ENCODE peak calls at places on chromosomes 6 and 20, in nine cellular contexts. Y, R, D, E, S, U, B, C and L are unnamed samples.
A peak's percentile ranks its signal among the peaks of the same experiment; 100 is the strongest.

GRCh38 chr6:1854296-1854695 is 244.6 kb downstream of the FOXC1 start:
- DNase-seq in R (no peak), E (no peak), C (no peak), Y (no peak), B (no peak), U (no peak), D (no peak), S (no peak), L (no peak)

GRCh38 chr6:144064402-144064830 is 31.0 kb downstream of the SF3B5 start:
- DNase-seq in C (peak; percentile 34), U (no peak), E (no peak), S (peak; percentile 79), Y (no peak), B (peak; percentile 76), D (peak; percentile 70), R (peak; percentile 66), L (peak; percentile 71)

GRCh38 chr20:56200456-56200855 is 48.1 kb upstream of the MC3R start:
- DNase-seq in D (no peak), B (no peak), C (no peak), E (no peak), S (no peak), U (peak; percentile 26), R (peak; percentile 1), Y (no peak), L (no peak)

GRCh38 chr6:154404791-154405400 is 48.3 kb upstream of the IPCEF1 start:
- DNase-seq in B (no peak), R (no peak), C (no peak), E (no peak), U (no peak), S (no peak), D (no peak), Y (no peak), L (no peak)

GRCh38 chr6:36350681-36351091 is 14.0 kb upstream of the BNIP5 start:
- DNase-seq in B (no peak), D (no peak), C (peak; percentile 34), U (no peak), S (no peak), R (no peak), E (peak; percentile 78), Y (peak; percentile 9), L (no peak)

GRCh38 chr6:17015144-17015543 is 86.7 kb upstream of the STMND1 start:
- DNase-seq in U (no peak), R (no peak), E (no peak), B (no peak), D (no peak), S (no peak), Y (peak; percentile 77), C (no peak), L (no peak)

GRCh38 chr6:125859691-125860210 is 69.0 kb downstream of the NCOA7 start:
- DNase-seq in C (no peak), S (no peak), Y (no peak), B (no peak), D (no peak), U (no peak), R (no peak), E (no peak), L (no peak)

GRCh38 chr6:142207265-142207877 is 60.3 kb downstream of the VTA1 start:
- DNase-seq in R (peak; percentile 90), B (peak; percentile 51), E (peak; percentile 48), C (peak; percentile 60), U (peak; percentile 26), D (peak; percentile 78), Y (peak; percentile 32), S (peak; percentile 25), L (peak; percentile 33)

GRCh38 chr6:122647765-122648164 is 37.6 kb downstream of the PKIB start:
- DNase-seq in R (no peak), U (no peak), C (no peak), B (no peak), S (no peak), D (no peak), E (no peak), Y (peak; percentile 70), L (no peak)

GRCh38 chr6:54717849-54718455 is 128.6 kb upstream of the FAM83B start:
- DNase-seq in R (peak; percentile 73), E (peak; percentile 57), C (peak; percentile 84), U (peak; percentile 63), D (peak; percentile 67), B (no peak), Y (peak; percentile 81), S (peak; percentile 37), L (peak; percentile 17)

GRCh38 chr6:94548211-94548610 is 1029.1 kb upstream of the MANEA start:
- DNase-seq in B (no peak), S (no peak), U (no peak), D (no peak), Y (no peak), C (no peak), R (no peak), E (no peak), L (no peak)

DNA sequence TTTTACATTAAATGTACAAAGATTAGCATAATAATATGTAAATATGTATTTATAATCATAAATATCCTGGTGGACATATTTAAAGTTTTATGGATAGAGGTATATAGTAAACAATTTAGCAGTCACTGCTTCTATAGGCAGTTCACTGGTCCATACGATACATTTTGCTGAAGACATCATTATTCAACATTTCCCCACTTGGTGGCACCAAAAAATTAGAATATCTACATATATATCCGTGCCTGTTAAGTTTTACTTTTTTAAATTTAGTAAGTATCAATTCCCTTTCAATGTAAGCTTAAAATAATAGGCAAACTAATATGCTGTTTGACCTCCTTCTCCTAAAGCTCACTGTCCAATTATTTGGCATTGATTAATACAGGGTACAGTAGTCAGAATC is 64.2 kb downstream of the LMBRD1 start:
- DNase-seq in S (no peak), R (no peak), U (no peak), E (no peak), D (no peak), B (no peak), C (no peak), Y (no peak), L (peak; percentile 12)
- H3K4me1 ChIP-seq in S (no peaks in the 10 kb centered on the region), R (no peaks in the 10 kb centered on the region), U (no peaks in the 10 kb centered on the region), E (no peaks in the 10 kb centered on the region), D (no peaks in the 10 kb centered on the region), B (no peaks in the 10 kb centered on the region), C (peaks cover 15% of the 10 kb centered on the region), Y (no peaks in the 10 kb centered on the region), L (no peaks in the 10 kb centered on the region)

GRCh38 chr6:44050872-44051421 is 76.3 kb downstream of the MRPL14 start:
- DNase-seq in D (no peak), U (no peak), Y (peak; percentile 64), C (no peak), S (no peak), R (no peak), E (no peak), B (peak; percentile 26), L (no peak)
- H3K27ac ChIP-seq in D (no peak overlapping the region), U (no peak overlapping the region), Y (no peak overlapping the region), C (peak overlapping the region; percentile 43), S (no peak overlapping the region), R (no peak overlapping the region), E (no peak overlapping the region), B (no peak overlapping the region), L (no peak overlapping the region)

DNA sequence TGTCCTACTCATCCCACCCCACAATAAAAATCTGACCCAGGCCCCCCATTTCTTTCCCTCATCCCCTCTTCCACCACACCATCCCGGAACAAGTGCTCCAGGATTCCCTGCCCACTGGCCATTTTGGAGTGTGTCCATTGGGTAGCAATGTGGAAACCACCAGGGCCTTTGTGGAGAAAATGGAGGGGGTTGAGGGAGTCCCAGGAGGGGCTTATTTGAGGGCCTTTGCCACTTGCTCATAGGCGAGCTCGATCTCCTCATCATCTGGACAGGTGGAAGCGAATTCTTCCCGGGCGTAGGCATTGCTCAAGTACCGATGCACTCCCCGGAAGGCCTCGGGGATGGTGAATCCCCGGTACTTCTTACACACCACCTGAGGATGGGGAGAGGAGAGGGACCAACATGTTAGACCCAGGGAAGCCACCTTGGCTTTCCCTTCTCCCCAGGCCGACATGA is 1.6 kb upstream of the DDAH2 start:
- DNase-seq in S (no peak), C (no peak), R (no peak), Y (no peak), E (no peak), B (no peak), D (peak; percentile 38), U (no peak), L (no peak)
- H3K4me1 ChIP-seq in S (peaks cover 21% of the 10 kb centered on the region), C (peaks cover 57% of the 10 kb centered on the region), R (peaks cover 21% of the 10 kb centered on the region), Y (peaks cover 24% of the 10 kb centered on the region), E (peaks cover 31% of the 10 kb centered on the region), B (peaks cover 79% of the 10 kb centered on the region), D (peaks cover 11% of the 10 kb centered on the region), U (peaks cover 12% of the 10 kb centered on the region), L (peaks cover 66% of the 10 kb centered on the region)

GRCh38 chr6:106089981-106090380 is 3.8 kb downstream of the PRDM1 start:
- DNase-seq in C (no peak), Y (no peak), B (no peak), S (no peak), U (no peak), E (no peak), R (no peak), D (no peak), L (no peak)
- H3K27ac ChIP-seq in C (peak overlapping the region; percentile 93), Y (no peak overlapping the region), B (peak overlapping the region; percentile 2), S (no peak overlapping the region), U (no peak overlapping the region), E (no peak overlapping the region), R (no peak overlapping the region), D (no peak overlapping the region), L (no peak overlapping the region)

DNA sequence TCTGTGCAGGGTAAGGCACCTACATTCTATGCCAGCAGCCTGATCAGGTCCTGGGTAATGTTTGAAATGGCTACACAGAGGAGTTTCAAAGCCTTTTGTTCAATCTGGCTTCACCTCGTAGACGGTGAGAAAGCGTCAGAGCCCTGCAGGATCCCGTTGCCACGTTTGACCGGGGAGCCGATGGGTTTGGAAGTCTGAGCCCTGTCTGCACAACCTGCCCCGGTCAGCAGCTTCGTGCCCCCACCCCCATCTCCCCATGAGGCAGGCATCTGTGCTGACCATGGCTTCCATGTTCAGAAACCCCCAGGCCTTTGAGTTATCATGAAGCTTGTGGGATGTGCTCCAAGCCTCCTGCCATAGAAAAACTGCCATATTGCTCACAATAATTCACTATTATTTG is 63.9 kb downstream of the PTPN1 start:
- DNase-seq in B (no peak), E (no peak), C (no peak), Y (no peak), S (no peak), U (no peak), R (no peak), D (no peak), L (no peak)
- H3K4me1 ChIP-seq in B (peaks cover 43% of the 10 kb centered on the region), E (peaks cover 13% of the 10 kb centered on the region), C (peaks cover 60% of the 10 kb centered on the region), Y (no peaks in the 10 kb centered on the region), S (peaks cover 7% of the 10 kb centered on the region), U (peaks cover 19% of the 10 kb centered on the region), R (no peaks in the 10 kb centered on the region), D (no peaks in the 10 kb centered on the region), L (peaks cover 30% of the 10 kb centered on the region)

GRCh38 chr6:48213076-48213788 is 102.2 kb upstream of the PTCHD4 start:
- DNase-seq in E (no peak), U (no peak), B (no peak), S (no peak), D (no peak), C (no peak), R (no peak), Y (peak; percentile 48), L (no peak)
- H3K27ac ChIP-seq in E (no peak overlapping the region), U (no peak overlapping the region), B (no peak overlapping the region), S (no peak overlapping the region), D (no peak overlapping the region), C (no peak overlapping the region), R (no peak overlapping the region), Y (no peak overlapping the region), L (no peak overlapping the region)

DNA sequence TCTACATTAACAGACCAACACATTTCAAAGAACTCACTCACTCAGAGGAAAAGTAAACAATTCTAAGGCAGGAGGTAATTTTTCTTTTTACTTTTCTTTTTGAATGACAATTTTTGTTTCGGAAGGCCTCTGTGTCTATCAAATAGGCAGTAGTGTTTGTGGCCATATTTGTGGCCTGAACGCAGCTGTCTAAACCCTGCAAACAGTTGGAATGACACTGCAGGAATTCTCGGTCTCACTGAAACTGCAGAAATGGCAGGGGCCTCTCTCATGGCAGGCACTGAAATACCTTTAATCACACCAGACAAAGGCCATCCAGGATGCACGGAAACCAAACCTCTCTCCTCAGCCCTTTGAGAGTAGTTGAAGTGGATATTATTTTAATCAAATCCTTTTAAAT is 30.4 kb downstream of the FYN start:
- DNase-seq in E (peak; percentile 53), R (peak; percentile 57), B (no peak), U (no peak), C (no peak), S (no peak), Y (no peak), D (peak; percentile 74), L (no peak)
- H3K4me1 ChIP-seq in E (peaks cover 76% of the 10 kb centered on the region), R (peaks cover 53% of the 10 kb centered on the region), B (peaks cover 95% of the 10 kb centered on the region), U (no peaks in the 10 kb centered on the region), C (peaks cover 74% of the 10 kb centered on the region), S (peaks cover 100% of the 10 kb centered on the region), Y (peaks cover 2% of the 10 kb centered on the region), D (peaks cover 70% of the 10 kb centered on the region), L (peaks cover 100% of the 10 kb centered on the region)